ENCODE peak calls at places on chromosomes 4 and X, in seven cellular contexts. Z is mucosa of descending colon, H is upper lobe of right lung, R is left cardiac atrium, O is NCI-H460, S is NCI-H2029, U is dermis blood vessel endothelial cell. D is an unnamed sample.

GRCh38 chrX:23557070-23557469 is 110.2 kb upstream of the PRDX4 start:
- DNase-seq in S (no peak), R (no peak), U (no peak), O (no peak), H (no peak), Z (no peak), D (no peak)

GRCh38 chrX:74579597-74580209 is 34.7 kb downstream of the RLIM start:
- DNase-seq in R (no peak), H (no peak), U (no peak), S (no peak), O (no peak), Z (no peak), D (no peak)

GRCh38 chr4:53545942-53546581 is 45.2 kb downstream of the LNX1 start:
- DNase-seq in R (no peak), Z (no peak), O (no peak), S (no peak), H (no peak), U (no peak), D (no peak)

GRCh38 chr4:38660838-38661237 is 3.2 kb upstream of the KLF3 start:
- DNase-seq in Z (no peak), O (no peak), R (no peak), U (no peak), S (no peak), H (no peak), D (no peak)

GRCh38 chr4:41957634-41958033 is 22.4 kb downstream of the TMEM33 start:
- DNase-seq in U (peak), Z (no peak), O (peak), R (no peak), H (no peak), S (peak), D (peak)

GRCh38 chr4:48337726-48338125 is 3.6 kb upstream of the SLAIN2 start:
- DNase-seq in S (no peak), H (no peak), U (no peak), O (no peak), Z (no peak), R (no peak), D (no peak)

GRCh38 chrX:8244301-8244700 is 73.2 kb upstream of the VCX2 start:
- DNase-seq in H (no peak), S (no peak), R (no peak), U (no peak), O (no peak), Z (no peak), D (no peak)

GRCh38 chr4:118351851-118352827 is 664 bp downstream of the PRSS12 start:
- DNase-seq in U (peak), S (peak), Z (peak), H (peak), O (no peak), R (peak), D (no peak)

GRCh38 chrX:154411981-154412340 is 622 bp downstream of the TAFAZZIN start:
- DNase-seq in R (peak), O (no peak), H (peak), S (peak), U (peak), Z (peak), D (peak)

GRCh38 chr4:183591301-183591700 is 67.7 kb downstream of the RWDD4 start:
- DNase-seq in S (no peak), R (no peak), O (no peak), U (no peak), Z (no peak), H (no peak), D (no peak)

GRCh38 chr4:91840359-91840758 is 463.4 kb upstream of the GRID2 start:
- DNase-seq in Z (no peak), O (no peak), S (no peak), H (no peak), U (no peak), R (no peak), D (no peak)

GRCh38 chrX:129651756-129652564 is 2.8 kb downstream of the APLN start:
- DNase-seq in H (no peak), Z (no peak), S (no peak), O (no peak), R (no peak), U (no peak), D (no peak)